ENCODE peak calls at places on chromosomes 12 and 14, in five cellular contexts. One of them, this sample, is unnamed.
A peak's percentile ranks its signal among the peaks of the same experiment; 100 is the strongest.

GRCh38 chr14:76699901-76700590 is 61.2 kb upstream of the VASH1 start:
- DNase-seq in cardiac muscle cell: no peak
- DNase-seq in ascending aorta: no peak
- DNase-seq in left ventricle myocardium inferior: no peak
- DNase-seq in dorsolateral prefrontal cortex: peak; percentile 13
- DNase-seq in this sample: no peak

GRCh38 chr14:68401320-68401719 is 391.5 kb downstream of the ZFP36L1 start:
- DNase-seq in dorsolateral prefrontal cortex: no peak
- DNase-seq in left ventricle myocardium inferior: no peak
- DNase-seq in ascending aorta: no peak
- DNase-seq in cardiac muscle cell: peak; percentile 43
- DNase-seq in this sample: no peak

GRCh38 chr12:113005759-113006158 is 27.4 kb downstream of the OAS2 start:
- DNase-seq in dorsolateral prefrontal cortex: no peak
- DNase-seq in cardiac muscle cell: peak; percentile 9
- DNase-seq in left ventricle myocardium inferior: no peak
- DNase-seq in ascending aorta: no peak
- DNase-seq in this sample: no peak

GRCh38 chr12:68440068-68440581 is 108.0 kb upstream of the MDM1 start:
- DNase-seq in ascending aorta: no peak
- DNase-seq in dorsolateral prefrontal cortex: no peak
- DNase-seq in cardiac muscle cell: peak; percentile 40
- DNase-seq in left ventricle myocardium inferior: no peak
- DNase-seq in this sample: no peak

GRCh38 chr12:71840226-71840847 is 778 bp downstream of the TBC1D15 start:
- DNase-seq in cardiac muscle cell: peak; percentile 73
- DNase-seq in ascending aorta: no peak
- DNase-seq in dorsolateral prefrontal cortex: no peak
- DNase-seq in left ventricle myocardium inferior: no peak
- DNase-seq in this sample: no peak

GRCh38 chr14:99174081-99174851 is 97.7 kb downstream of the BCL11B start:
- DNase-seq in dorsolateral prefrontal cortex: no peak
- DNase-seq in cardiac muscle cell: no peak
- DNase-seq in left ventricle myocardium inferior: no peak
- DNase-seq in ascending aorta: peak; percentile 58
- DNase-seq in this sample: no peak

GRCh38 chr12:105420659-105421240 is 90.3 kb downstream of the C12orf75 start:
- DNase-seq in dorsolateral prefrontal cortex: peak; percentile 89
- DNase-seq in left ventricle myocardium inferior: peak; percentile 66
- DNase-seq in cardiac muscle cell: peak; percentile 83
- DNase-seq in ascending aorta: peak; percentile 84
- DNase-seq in this sample: peak; percentile 78

GRCh38 chr12:91565246-91565645 is 382.6 kb upstream of the DCN start:
- DNase-seq in dorsolateral prefrontal cortex: peak; percentile 14
- DNase-seq in cardiac muscle cell: peak; percentile 55
- DNase-seq in left ventricle myocardium inferior: no peak
- DNase-seq in ascending aorta: no peak
- DNase-seq in this sample: no peak

GRCh38 chr12:92134638-92135274 is 10.9 kb downstream of the BTG1 start:
- DNase-seq in cardiac muscle cell: no peak
- DNase-seq in left ventricle myocardium inferior: no peak
- DNase-seq in dorsolateral prefrontal cortex: no peak
- DNase-seq in ascending aorta: no peak
- DNase-seq in this sample: no peak

GRCh38 chr14:37253905-37254304 is 56.2 kb downstream of the MIPOL1 start:
- DNase-seq in ascending aorta: no peak
- DNase-seq in left ventricle myocardium inferior: no peak
- DNase-seq in cardiac muscle cell: peak; percentile 82
- DNase-seq in dorsolateral prefrontal cortex: no peak
- DNase-seq in this sample: no peak

GRCh38 chr14:51776102-51776894 is 84.1 kb upstream of the GNG2 start:
- DNase-seq in left ventricle myocardium inferior: peak; percentile 25
- DNase-seq in dorsolateral prefrontal cortex: peak; percentile 62
- DNase-seq in cardiac muscle cell: peak; percentile 86
- DNase-seq in ascending aorta: peak; percentile 68
- DNase-seq in this sample: peak; percentile 75

GRCh38 chr14:21729703-21730212 is 56.1 kb upstream of the OR4E1 start:
- DNase-seq in cardiac muscle cell: no peak
- DNase-seq in ascending aorta: no peak
- DNase-seq in left ventricle myocardium inferior: no peak
- DNase-seq in dorsolateral prefrontal cortex: no peak
- DNase-seq in this sample: no peak

GRCh38 chr12:71392521-71393145 is 47.0 kb upstream of the LGR5 start:
- DNase-seq in cardiac muscle cell: peak; percentile 86
- DNase-seq in ascending aorta: no peak
- DNase-seq in left ventricle myocardium inferior: no peak
- DNase-seq in dorsolateral prefrontal cortex: no peak
- DNase-seq in this sample: no peak

GRCh38 chr14:99412122-99413061 is 68.3 kb downstream of the SETD3 start:
- DNase-seq in left ventricle myocardium inferior: no peak
- DNase-seq in cardiac muscle cell: peak; percentile 7
- DNase-seq in dorsolateral prefrontal cortex: no peak
- DNase-seq in ascending aorta: no peak
- DNase-seq in this sample: no peak

GRCh38 chr12:25131270-25131669 is 63.7 kb downstream of the DNAI7 start:
- DNase-seq in left ventricle myocardium inferior: no peak
- DNase-seq in ascending aorta: no peak
- DNase-seq in dorsolateral prefrontal cortex: no peak
- DNase-seq in cardiac muscle cell: no peak
- DNase-seq in this sample: no peak

GRCh38 chr14:100872241-100872640 is 31.3 kb downstream of the RTL1 start:
- DNase-seq in dorsolateral prefrontal cortex: no peak
- DNase-seq in cardiac muscle cell: no peak
- DNase-seq in ascending aorta: no peak
- DNase-seq in left ventricle myocardium inferior: no peak
- DNase-seq in this sample: no peak

GRCh38 chr14:69138189-69138535 is 14.8 kb downstream of the DCAF5 start:
- DNase-seq in cardiac muscle cell: peak; percentile 92
- DNase-seq in left ventricle myocardium inferior: no peak
- DNase-seq in dorsolateral prefrontal cortex: no peak
- DNase-seq in ascending aorta: no peak
- DNase-seq in this sample: no peak

GRCh38 chr14:76117789-76118188 is 33.9 kb upstream of the GPATCH2L start:
- DNase-seq in dorsolateral prefrontal cortex: no peak
- DNase-seq in left ventricle myocardium inferior: no peak
- DNase-seq in ascending aorta: no peak
- DNase-seq in cardiac muscle cell: no peak
- DNase-seq in this sample: no peak

GRCh38 chr14:98345186-98345585 is 926.8 kb downstream of the BCL11B start:
- DNase-seq in dorsolateral prefrontal cortex: no peak
- DNase-seq in cardiac muscle cell: no peak
- DNase-seq in left ventricle myocardium inferior: no peak
- DNase-seq in ascending aorta: no peak
- DNase-seq in this sample: no peak

GRCh38 chr14:32203928-32204357 is 874 bp upstream of the RNU6-8 start:
- DNase-seq in ascending aorta: no peak
- DNase-seq in left ventricle myocardium inferior: peak; percentile 21
- DNase-seq in cardiac muscle cell: peak; percentile 6
- DNase-seq in dorsolateral prefrontal cortex: no peak
- DNase-seq in this sample: no peak

GRCh38 chr14:53016491-53016890 is 65.6 kb upstream of the FERMT2 start:
- DNase-seq in cardiac muscle cell: no peak
- DNase-seq in left ventricle myocardium inferior: no peak
- DNase-seq in ascending aorta: no peak
- DNase-seq in dorsolateral prefrontal cortex: no peak
- DNase-seq in this sample: no peak

GRCh38 chr12:46841891-46842290 is 16.1 kb upstream of the SLC38A4 start:
- DNase-seq in ascending aorta: no peak
- DNase-seq in cardiac muscle cell: no peak
- DNase-seq in left ventricle myocardium inferior: no peak
- DNase-seq in dorsolateral prefrontal cortex: no peak
- DNase-seq in this sample: no peak

GRCh38 chr12:125491585-125491984 is 426.4 kb downstream of the AACS start:
- DNase-seq in cardiac muscle cell: no peak
- DNase-seq in dorsolateral prefrontal cortex: no peak
- DNase-seq in left ventricle myocardium inferior: no peak
- DNase-seq in ascending aorta: no peak
- DNase-seq in this sample: no peak

GRCh38 chr12:52256165-52256935 is 18.1 kb upstream of the KRT86 start:
- DNase-seq in cardiac muscle cell: no peak
- DNase-seq in dorsolateral prefrontal cortex: no peak
- DNase-seq in left ventricle myocardium inferior: no peak
- DNase-seq in ascending aorta: no peak
- DNase-seq in this sample: no peak

GRCh38 chr14:78254911-78255431 is 84.8 kb downstream of the NRXN3 start:
- DNase-seq in left ventricle myocardium inferior: no peak
- DNase-seq in dorsolateral prefrontal cortex: no peak
- DNase-seq in ascending aorta: no peak
- DNase-seq in cardiac muscle cell: peak; percentile 8
- DNase-seq in this sample: no peak

GRCh38 chr14:92613008-92613658 is 99.6 kb downstream of the RIN3 start:
- DNase-seq in ascending aorta: no peak
- DNase-seq in cardiac muscle cell: peak; percentile 16
- DNase-seq in left ventricle myocardium inferior: peak; percentile 33
- DNase-seq in dorsolateral prefrontal cortex: no peak
- DNase-seq in this sample: no peak

GRCh38 chr12:685388-685787 is 22.1 kb upstream of the NINJ2 start:
- DNase-seq in cardiac muscle cell: peak; percentile 81
- DNase-seq in left ventricle myocardium inferior: no peak
- DNase-seq in dorsolateral prefrontal cortex: no peak
- DNase-seq in ascending aorta: no peak
- DNase-seq in this sample: no peak

GRCh38 chr14:32597771-32598170 is 268.7 kb downstream of the AKAP6 start:
- DNase-seq in ascending aorta: no peak
- DNase-seq in left ventricle myocardium inferior: no peak
- DNase-seq in cardiac muscle cell: no peak
- DNase-seq in dorsolateral prefrontal cortex: no peak
- DNase-seq in this sample: no peak

GRCh38 chr12:28104893-28105864 is 85.1 kb upstream of the CCDC91 start:
- DNase-seq in cardiac muscle cell: peak; percentile 28
- DNase-seq in dorsolateral prefrontal cortex: no peak
- DNase-seq in left ventricle myocardium inferior: no peak
- DNase-seq in ascending aorta: no peak
- DNase-seq in this sample: no peak

DNA sequence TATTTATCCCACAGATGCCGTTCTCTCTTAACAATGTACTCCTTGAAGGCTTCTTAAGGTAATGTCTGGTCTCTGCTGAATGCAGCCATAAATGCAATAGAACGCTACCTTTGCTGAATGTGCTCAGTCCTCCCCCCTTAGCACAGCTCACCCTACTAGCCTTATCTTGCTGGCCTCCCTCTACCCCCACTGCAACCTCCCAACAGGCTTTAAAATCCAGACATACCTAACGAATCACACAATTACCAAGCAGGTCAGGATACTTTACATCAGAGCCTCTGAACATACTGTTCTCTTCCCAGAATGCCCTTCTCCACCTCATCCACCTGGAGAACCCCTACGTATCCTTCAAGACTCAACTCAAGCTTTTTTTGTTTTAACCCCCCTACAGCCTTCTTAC is 51.0 kb upstream of the CRADD start:
- DNase-seq in cardiac muscle cell: no peak
- DNase-seq in left ventricle myocardium inferior: no peak
- DNase-seq in ascending aorta: no peak
- DNase-seq in dorsolateral prefrontal cortex: no peak
- DNase-seq in this sample: no peak
- H3K27ac ChIP-seq in cardiac muscle cell: no peak overlapping the region
- H3K27ac ChIP-seq in left ventricle myocardium inferior: no peak overlapping the region
- H3K27ac ChIP-seq in ascending aorta: no peak overlapping the region
- H3K27ac ChIP-seq in dorsolateral prefrontal cortex: no peak overlapping the region
- H3K27ac ChIP-seq in this sample: peak overlapping the region; percentile 87

DNA sequence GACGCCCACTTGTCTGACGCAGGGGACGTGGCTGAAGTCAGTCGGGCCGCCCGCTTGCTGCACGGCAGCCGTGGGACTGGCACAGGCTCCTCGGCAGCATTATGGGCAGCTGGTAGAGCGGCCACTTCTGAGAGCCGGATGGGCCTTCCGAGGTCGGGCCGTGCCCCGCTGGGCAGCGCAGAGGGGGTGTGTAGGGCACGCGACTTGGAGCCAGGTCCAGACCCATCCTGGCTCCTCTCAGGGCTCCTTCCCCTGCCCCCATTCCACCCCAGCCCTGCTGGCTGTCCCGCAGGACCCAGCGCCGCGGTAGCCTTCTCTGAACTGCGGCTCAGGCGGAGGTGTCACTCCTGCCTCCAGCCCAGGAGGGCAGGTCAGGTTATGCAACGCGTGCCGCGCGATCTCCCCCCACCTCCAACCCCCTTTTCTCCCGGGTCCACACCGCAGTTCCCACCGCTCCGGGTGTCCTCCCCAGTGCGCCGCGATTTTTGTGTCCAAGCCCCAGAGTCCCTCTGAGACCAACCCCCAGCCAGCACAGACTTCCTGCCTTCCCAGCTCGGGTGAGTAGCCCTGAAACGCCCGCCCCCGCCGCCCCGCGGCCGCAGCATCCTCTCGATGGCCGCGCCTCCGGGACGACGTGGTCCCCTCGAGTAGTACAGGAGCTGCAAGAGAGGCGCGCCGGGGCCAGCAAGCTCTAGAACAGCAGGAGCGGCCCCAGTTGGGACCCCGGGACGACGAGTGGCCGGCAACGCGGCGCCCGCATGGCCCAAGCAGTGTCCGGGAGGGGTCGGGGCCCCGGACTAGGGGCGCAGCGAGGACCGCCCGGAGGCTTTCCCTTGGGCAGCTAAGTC is 41.1 kb upstream of the CAPRIN2 start:
- DNase-seq in ascending aorta: peak; percentile 89
- DNase-seq in cardiac muscle cell: peak; percentile 86
- DNase-seq in dorsolateral prefrontal cortex: peak; percentile 30
- DNase-seq in left ventricle myocardium inferior: peak; percentile 51
- DNase-seq in this sample: peak; percentile 42
- H3K27ac ChIP-seq in ascending aorta: peak overlapping the region; percentile 75
- H3K27ac ChIP-seq in cardiac muscle cell: no peak overlapping the region
- H3K27ac ChIP-seq in dorsolateral prefrontal cortex: no peak overlapping the region
- H3K27ac ChIP-seq in left ventricle myocardium inferior: peak overlapping the region; percentile 49
- H3K27ac ChIP-seq in this sample: peak overlapping the region; percentile 49

GRCh38 chr14:95046711-95047681 is 110.3 kb downstream of the DICER1 start:
- DNase-seq in ascending aorta: peak; percentile 35
- DNase-seq in left ventricle myocardium inferior: no peak
- DNase-seq in dorsolateral prefrontal cortex: no peak
- DNase-seq in cardiac muscle cell: no peak
- DNase-seq in this sample: peak; percentile 28
- H3K27ac ChIP-seq in ascending aorta: no peak overlapping the region
- H3K27ac ChIP-seq in left ventricle myocardium inferior: no peak overlapping the region
- H3K27ac ChIP-seq in dorsolateral prefrontal cortex: no peak overlapping the region
- H3K27ac ChIP-seq in cardiac muscle cell: no peak overlapping the region
- H3K27ac ChIP-seq in this sample: peak overlapping the region; percentile 38

DNA sequence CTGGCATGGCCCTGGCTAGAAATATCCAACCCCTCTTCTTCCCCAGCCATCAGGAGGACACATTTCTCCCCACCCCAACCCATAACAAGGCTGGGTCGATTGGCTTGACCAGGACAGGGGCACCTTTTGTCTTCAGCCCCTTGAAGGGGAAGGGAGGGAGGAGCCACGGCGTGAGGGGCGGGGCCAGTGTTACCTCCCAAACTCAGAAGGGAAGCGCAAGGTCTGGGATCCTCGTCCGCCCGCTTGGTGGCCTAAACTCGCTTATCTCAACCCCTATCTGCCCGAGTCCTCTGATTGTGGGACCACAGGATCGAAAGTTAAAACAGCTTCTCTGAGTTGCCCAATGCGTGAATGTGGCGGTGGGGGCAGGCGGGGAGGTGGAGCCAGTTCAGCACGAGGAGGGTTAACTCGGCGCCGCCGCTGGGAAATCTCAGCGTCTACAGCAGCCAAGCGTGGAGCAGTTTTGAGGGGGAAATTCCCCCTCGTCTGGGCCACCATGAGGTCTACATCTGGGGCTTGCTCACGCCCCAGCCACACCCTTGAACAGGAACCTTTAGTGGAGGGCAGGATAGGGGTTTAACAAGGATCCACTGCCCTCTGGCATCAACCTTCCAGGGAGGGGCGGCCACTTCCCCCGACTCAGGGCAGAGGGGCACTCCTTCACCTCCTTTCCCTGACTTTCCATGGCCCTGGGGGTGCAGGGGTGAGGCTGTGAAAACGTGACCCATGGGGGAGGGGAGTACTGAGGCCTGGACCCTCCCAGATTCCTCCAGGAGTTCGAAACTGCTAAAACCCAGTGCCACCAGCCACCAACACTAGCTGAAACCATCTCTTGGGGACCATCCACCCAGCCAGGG is 745 bp downstream of the STAT6 start:
- DNase-seq in ascending aorta: peak; percentile 83
- DNase-seq in left ventricle myocardium inferior: peak; percentile 80
- DNase-seq in cardiac muscle cell: peak; percentile 59
- DNase-seq in dorsolateral prefrontal cortex: no peak
- DNase-seq in this sample: peak; percentile 79
- H3K27ac ChIP-seq in ascending aorta: peak overlapping the region; percentile 98
- H3K27ac ChIP-seq in left ventricle myocardium inferior: peak overlapping the region; percentile 98
- H3K27ac ChIP-seq in cardiac muscle cell: peak overlapping the region; percentile 88
- H3K27ac ChIP-seq in dorsolateral prefrontal cortex: peak overlapping the region; percentile 95
- H3K27ac ChIP-seq in this sample: peak overlapping the region; percentile 100